ENCODE peak calls at places on chromosomes 4 and X, in six cellular contexts. L, O, A, W, V and P are unnamed samples.

GRCh38 chrX:63993936-63994335 is 208.9 kb upstream of the ARHGEF9 start:
- DNase-seq in O (no peak), W (no peak), V (no peak), L (no peak), A (no peak), P (no peak)

GRCh38 chrX:67780694-67781109 is 236.9 kb downstream of the AR start:
- DNase-seq in O (no peak), A (peak; percentile 97), V (peak; percentile 62), L (peak; percentile 78), W (peak; percentile 2), P (peak; percentile 96)

GRCh38 chrX:148940411-148940996 is 440.1 kb downstream of the AFF2 start:
- DNase-seq in V (no peak), W (no peak), O (no peak), A (peak; percentile 65), L (no peak), P (peak; percentile 18)

GRCh38 chrX:13569479-13570244 is at the start of gene EGFL6:
- DNase-seq in W (no peak), O (peak; percentile 38), L (no peak), V (peak; percentile 13), A (no peak), P (no peak)

GRCh38 chr4:165716472-165716871 is 156.6 kb upstream of the TLL1 start:
- DNase-seq in L (no peak), A (no peak), V (no peak), O (no peak), W (no peak), P (no peak)

GRCh38 chr4:128349921-128350320 is 62.3 kb upstream of the PGRMC2 start:
- DNase-seq in A (peak; percentile 82), L (peak; percentile 97), V (peak; percentile 47), O (no peak), W (peak; percentile 31), P (peak; percentile 80)

GRCh38 chr4:132564920-132565319 is 584.2 kb upstream of the PCDH10 start:
- DNase-seq in L (no peak), O (peak; percentile 17), A (peak; percentile 2), V (peak; percentile 8), W (peak; percentile 24), P (no peak)

GRCh38 chrX:15310117-15310516 is 5.3 kb downstream of the ASB11 start:
- DNase-seq in A (peak; percentile 68), O (no peak), V (peak; percentile 54), W (peak; percentile 74), L (peak; percentile 6), P (no peak)

GRCh38 chr4:183014361-183015084 is 84.5 kb upstream of the WWC2 start:
- DNase-seq in W (no peak), L (no peak), V (no peak), A (no peak), O (peak; percentile 8), P (no peak)

GRCh38 chr4:162791321-162791720 is 375.4 kb downstream of the NAF1 start:
- DNase-seq in L (no peak), V (no peak), O (no peak), W (no peak), A (no peak), P (no peak)

GRCh38 chrX:100973411-100973810 is 3.9 kb downstream of the ARL13A start:
- DNase-seq in W (peak; percentile 86), L (peak; percentile 87), O (no peak), A (peak; percentile 76), V (no peak), P (peak; percentile 65)

GRCh38 chr4:167985565-167985964 is 106.8 kb upstream of the ANXA10 start:
- DNase-seq in A (no peak), L (no peak), O (no peak), V (no peak), W (no peak), P (no peak)

GRCh38 chr4:55308071-55308470 is 38.0 kb upstream of the SRD5A3 start:
- DNase-seq in A (no peak), O (no peak), L (no peak), V (no peak), W (peak; percentile 27), P (no peak)

GRCh38 chr4:8303081-8303480 is 33.5 kb downstream of the HTRA3 start:
- DNase-seq in L (no peak), W (no peak), O (no peak), V (no peak), A (no peak), P (no peak)

GRCh38 chr4:25439913-25440477 is 62.9 kb downstream of the ANAPC4 start:
- DNase-seq in A (peak; percentile 85), L (peak; percentile 68), O (peak; percentile 92), V (peak; percentile 80), W (peak; percentile 81), P (peak; percentile 71)

GRCh38 chr4:120555058-120555457 is 367.5 kb downstream of the PRDM5 start:
- DNase-seq in A (no peak), O (no peak), W (no peak), V (no peak), L (no peak), P (no peak)

GRCh38 chr4:158179465-158179864 is 6.6 kb upstream of the GASK1B start:
- DNase-seq in O (no peak), A (no peak), W (no peak), L (no peak), V (no peak), P (no peak)

GRCh38 chr4:123939621-123940020 is 543.0 kb downstream of the SPRY1 start:
- DNase-seq in V (peak; percentile 16), L (peak; percentile 88), O (no peak), A (peak; percentile 80), W (peak; percentile 55), P (peak; percentile 87)

GRCh38 chr4:127304356-127304755 is 328.4 kb upstream of the INTU start:
- DNase-seq in W (no peak), A (no peak), O (no peak), V (no peak), L (peak; percentile 24), P (peak; percentile 88)

DNA sequence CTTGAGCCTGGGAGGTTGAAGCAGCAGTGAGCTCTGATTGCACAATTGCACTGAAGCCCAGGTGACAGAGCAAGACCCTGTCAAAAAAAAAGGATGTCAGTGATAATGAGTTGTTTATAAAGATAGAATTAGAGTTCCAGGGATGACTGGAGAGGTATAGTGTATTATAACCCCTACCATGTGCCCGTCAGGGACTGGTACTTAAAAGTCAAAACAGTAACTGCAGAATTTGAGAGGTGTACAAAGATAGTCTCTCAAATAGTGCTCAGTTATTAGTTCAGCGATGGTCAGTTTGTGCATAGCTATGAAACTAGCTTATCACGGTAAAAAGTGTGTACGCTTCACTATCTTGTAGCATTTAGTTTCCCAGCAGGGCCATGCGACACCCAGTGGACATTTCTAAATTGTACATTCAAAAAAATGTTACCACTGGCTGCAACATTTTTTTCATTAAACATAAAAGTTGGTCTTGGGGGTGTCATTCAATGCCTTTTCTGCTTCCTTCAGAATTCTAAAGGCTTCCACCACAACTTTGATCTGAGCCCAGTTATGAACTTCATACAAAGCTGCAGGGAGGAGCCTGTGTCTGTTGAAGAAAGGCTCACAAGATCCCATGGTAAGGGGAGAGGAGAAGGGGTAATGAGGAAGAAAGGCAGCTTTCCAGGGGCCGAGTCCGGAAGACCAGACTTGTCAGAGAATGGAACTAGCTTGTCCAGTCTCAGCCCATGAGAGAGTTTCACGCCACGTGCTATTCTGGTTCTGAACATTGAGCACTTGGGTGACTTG is 9.2 kb upstream of the GYG2 start:
- DNase-seq in W (peak; percentile 64), A (peak; percentile 48), V (peak; percentile 58), L (peak; percentile 39), O (no peak), P (peak; percentile 15)
- H3K4me3 ChIP-seq in W (peak overlapping the region; percentile 31), A (no peak overlapping the region), V (no peak overlapping the region), L (no peak overlapping the region), O (no peak overlapping the region), P (no peak overlapping the region)

GRCh38 chr4:173237722-173238121 is 69.1 kb downstream of the GALNT7 start:
- DNase-seq in V (no peak), W (no peak), L (no peak), A (no peak), O (no peak), P (no peak)

GRCh38 chr4:173231916-173232315 is 63.3 kb downstream of the GALNT7 start:
- DNase-seq in O (no peak), L (peak; percentile 18), A (peak; percentile 46), V (peak; percentile 24), W (peak; percentile 40), P (peak; percentile 35)

GRCh38 chr4:173240696-173241095 is 72.1 kb downstream of the GALNT7 start:
- DNase-seq in A (no peak), V (no peak), W (no peak), O (peak; percentile 69), L (no peak), P (no peak)

GRCh38 chr4:173235050-173235449 is 66.4 kb downstream of the GALNT7 start:
- DNase-seq in L (no peak), O (no peak), A (no peak), W (no peak), V (no peak), P (no peak)

DNA sequence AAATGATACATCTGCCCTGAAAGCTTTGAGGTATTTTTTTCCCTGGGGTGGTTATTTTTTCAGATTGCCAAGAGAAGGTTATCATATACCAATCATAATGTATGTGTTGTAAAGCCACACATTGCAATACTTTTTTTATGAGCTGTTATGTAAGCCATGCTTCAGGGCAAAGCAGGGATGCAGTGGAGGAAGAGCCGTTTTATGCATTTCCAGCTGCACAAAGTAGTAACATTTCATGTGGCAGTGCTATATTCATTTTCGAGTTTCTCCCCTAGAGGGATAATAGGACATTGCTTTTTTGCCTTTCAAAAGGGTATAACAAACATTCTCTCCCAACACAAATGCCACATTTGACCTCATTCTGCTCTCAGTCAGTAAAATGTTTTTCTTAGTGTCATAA is 68.5 kb downstream of the GALNT7 start:
- DNase-seq in V (no peak), W (peak; percentile 48), A (no peak), O (no peak), L (no peak), P (no peak)
- TF ChIP-seq CTCF in V (no peak), W (no peak), A (no peak), O (peak; percentile 33), L (no peak), P (no peak)

DNA sequence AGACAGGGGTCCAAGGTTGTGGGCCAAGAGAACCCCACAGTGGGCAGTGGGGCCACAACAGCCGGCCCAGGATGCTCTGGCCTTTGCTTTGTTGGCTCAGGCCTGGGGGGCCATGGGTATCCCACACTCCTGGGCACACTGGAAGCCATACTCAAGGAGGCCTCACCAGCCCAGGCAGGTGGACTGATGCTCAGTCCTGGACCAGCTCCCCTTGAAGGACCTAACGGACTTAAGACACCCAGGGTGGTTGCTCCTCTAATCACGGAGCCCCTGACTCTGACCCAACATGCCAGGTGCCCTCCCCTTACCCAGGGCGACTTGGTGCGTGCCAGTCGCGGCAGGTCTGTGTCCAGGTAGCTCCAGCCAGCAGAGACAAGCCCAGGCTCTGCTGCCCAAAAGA is 50.8 kb downstream of the ZFYVE28 start:
- DNase-seq in V (no peak), O (no peak), A (no peak), W (no peak), L (no peak), P (no peak)
- H3K4me3 ChIP-seq in V (no peak overlapping the region), O (no peak overlapping the region), A (no peak overlapping the region), W (no peak overlapping the region), L (no peak overlapping the region), P (no peak overlapping the region)

GRCh38 chr4:187380181-187380581 is 615.4 kb upstream of the ZFP42 start:
- DNase-seq in W (peak; percentile 42), V (peak; percentile 16), O (peak; percentile 77), A (peak; percentile 7), L (peak; percentile 15), P (no peak)
- TF ChIP-seq CTCF in W (peak; percentile 51), V (no peak), O (peak; percentile 71), A (peak; percentile 10), L (no peak), P (peak; percentile 26)